ENCODE peak calls at places on chromosome 21, in seven cellular contexts. O is ovary, X is cardiac muscle cell, T is Peyer's patch, C is heart left ventricle, Q is neural progenitor cell, K is iPS DF 6.9. L is an unnamed sample. For H3K4me1, the result is how much of the 10 kb centered on the place peaks cover.

GRCh38 chr21:37870229-37870628 is 46.0 kb downstream of the KCNJ6 start:
- DNase-seq in O (no peak), X (no peak), T (no peak), C (no peak), Q (no peak), K (no peak), L (no peak)

GRCh38 chr21:33859373-33860102 is 56.1 kb downstream of the ATP5PO start:
- DNase-seq in O (no peak), X (no peak), T (no peak), C (no peak), Q (no peak), K (no peak), L (no peak)

GRCh38 chr21:29939859-29940245 is at the start of gene GRIK1:
- DNase-seq in O (no peak), X (peak), T (no peak), C (no peak), Q (peak), K (no peak), L (no peak)

GRCh38 chr21:38760017-38760761 is 45.5 kb upstream of the ETS2 start:
- DNase-seq in O (no peak), X (no peak), T (no peak), C (no peak), Q (peak), K (no peak), L (no peak)

GRCh38 chr21:20720623-20721022 is 277.6 kb upstream of the NCAM2 start:
- DNase-seq in O (no peak), X (no peak), T (no peak), C (no peak), Q (no peak), K (no peak), L (no peak)

GRCh38 chr21:42098957-42099547 is 27.9 kb downstream of the UMODL1 start:
- DNase-seq in O (no peak), X (no peak), T (no peak), C (no peak), Q (no peak), K (no peak), L (no peak)

GRCh38 chr21:42058631-42059111 is 12.4 kb upstream of the UMODL1 start:
- DNase-seq in O (no peak), X (no peak), T (peak), C (no peak), Q (no peak), K (no peak), L (no peak)

GRCh38 chr21:30839304-30839703 is 9.7 kb upstream of the KRTAP7-1 start:
- DNase-seq in O (no peak), X (peak), T (no peak), C (no peak), Q (peak), K (no peak), L (peak)

GRCh38 chr21:42542196-42542595 is 28.5 kb downstream of the SLC37A1 start:
- DNase-seq in O (no peak), X (no peak), T (peak), C (no peak), Q (no peak), K (no peak), L (no peak)

GRCh38 chr21:25850126-25850831 is 115.5 kb downstream of the GABPA start:
- DNase-seq in O (no peak), X (no peak), T (no peak), C (no peak), Q (no peak), K (no peak), L (no peak)

GRCh38 chr21:41803316-41803715 is 36.5 kb upstream of the RIPK4 start:
- DNase-seq in O (no peak), X (no peak), T (no peak), C (no peak), Q (no peak), K (no peak), L (no peak)

GRCh38 chr21:39721885-39722284 is 23.1 kb upstream of the IGSF5 start:
- DNase-seq in O (no peak), X (no peak), T (peak), C (no peak), Q (no peak), K (no peak), L (no peak)

GRCh38 chr21:42471716-42472330 is 24.2 kb downstream of the RSPH1 start:
- DNase-seq in O (no peak), X (no peak), T (no peak), C (no peak), Q (no peak), K (no peak), L (no peak)

GRCh38 chr21:21018841-21019240 is 20.6 kb downstream of the NCAM2 start:
- DNase-seq in O (no peak), X (no peak), T (no peak), C (no peak), Q (no peak), K (no peak), L (peak)

GRCh38 chr21:41425954-41426655 is at the start of gene MX1:
- DNase-seq in O (peak), X (peak), T (peak), C (peak), Q (peak), K (no peak), L (no peak)

GRCh38 chr21:28111151-28111619 is 881.5 kb downstream of the LTN1 start:
- DNase-seq in O (peak), X (peak), T (no peak), C (peak), Q (no peak), K (no peak), L (peak)

GRCh38 chr21:28752131-28752530 is 240.5 kb downstream of the LTN1 start:
- DNase-seq in O (no peak), X (no peak), T (no peak), C (no peak), Q (no peak), K (no peak), L (no peak)

GRCh38 chr21:37829043-37829442 is 87.2 kb downstream of the KCNJ6 start:
- DNase-seq in O (no peak), X (no peak), T (peak), C (no peak), Q (no peak), K (no peak), L (no peak)

GRCh38 chr21:29072873-29073221 is 601 bp downstream of the CCT8 start:
- DNase-seq in O (no peak), X (peak), T (no peak), C (no peak), Q (peak), K (no peak), L (peak)

GRCh38 chr21:21624674-21625073 is 626.5 kb downstream of the NCAM2 start:
- DNase-seq in O (no peak), X (no peak), T (no peak), C (no peak), Q (no peak), K (no peak), L (no peak)

GRCh38 chr21:26389971-26390641 is 183.0 kb downstream of the CYYR1 start:
- DNase-seq in O (no peak), X (peak), T (no peak), C (no peak), Q (no peak), K (no peak), L (no peak)

GRCh38 chr21:35028451-35028757 is 20.7 kb downstream of the RUNX1 start:
- DNase-seq in O (no peak), X (no peak), T (no peak), C (no peak), Q (no peak), K (no peak), L (no peak)
- H3K4me1 ChIP-seq in O (under half), X (under half), T (under half), C (under half), Q (under half), K (under half), L (under half)

GRCh38 chr21:32771134-32771523 is 426 bp downstream of the PAXBP1 start:
- DNase-seq in O (no peak), X (peak), T (no peak), C (peak), Q (peak), K (no peak), L (peak)

GRCh38 chr21:32772281-32773047 is 909 bp upstream of the PAXBP1 start:
- DNase-seq in O (no peak), X (peak), T (peak), C (no peak), Q (peak), K (no peak), L (no peak)

GRCh38 chr21:32770514-32771133 is 931 bp downstream of the PAXBP1 start:
- DNase-seq in O (peak), X (no peak), T (no peak), C (no peak), Q (no peak), K (no peak), L (no peak)

GRCh38 chr21:32764186-32764585 is 7.4 kb downstream of the PAXBP1 start:
- DNase-seq in O (no peak), X (no peak), T (no peak), C (no peak), Q (no peak), K (no peak), L (no peak)

GRCh38 chr21:32768530-32768929 is 3.0 kb downstream of the PAXBP1 start:
- DNase-seq in O (no peak), X (no peak), T (no peak), C (no peak), Q (no peak), K (no peak), L (no peak)
- H3K4me1 ChIP-seq in O (under half), X (under half), T (under half), C (under half), Q (under half), K (under half), L (under half)

GRCh38 chr21:45412909-45413581 is 8.1 kb downstream of the COL18A1 start:
- DNase-seq in O (peak), X (peak), T (no peak), C (peak), Q (peak), K (no peak), L (peak)
- H3K4me1 ChIP-seq in O (under half), X (half or more), T (under half), C (half or more), Q (under half), K (under half), L (under half)

DNA sequence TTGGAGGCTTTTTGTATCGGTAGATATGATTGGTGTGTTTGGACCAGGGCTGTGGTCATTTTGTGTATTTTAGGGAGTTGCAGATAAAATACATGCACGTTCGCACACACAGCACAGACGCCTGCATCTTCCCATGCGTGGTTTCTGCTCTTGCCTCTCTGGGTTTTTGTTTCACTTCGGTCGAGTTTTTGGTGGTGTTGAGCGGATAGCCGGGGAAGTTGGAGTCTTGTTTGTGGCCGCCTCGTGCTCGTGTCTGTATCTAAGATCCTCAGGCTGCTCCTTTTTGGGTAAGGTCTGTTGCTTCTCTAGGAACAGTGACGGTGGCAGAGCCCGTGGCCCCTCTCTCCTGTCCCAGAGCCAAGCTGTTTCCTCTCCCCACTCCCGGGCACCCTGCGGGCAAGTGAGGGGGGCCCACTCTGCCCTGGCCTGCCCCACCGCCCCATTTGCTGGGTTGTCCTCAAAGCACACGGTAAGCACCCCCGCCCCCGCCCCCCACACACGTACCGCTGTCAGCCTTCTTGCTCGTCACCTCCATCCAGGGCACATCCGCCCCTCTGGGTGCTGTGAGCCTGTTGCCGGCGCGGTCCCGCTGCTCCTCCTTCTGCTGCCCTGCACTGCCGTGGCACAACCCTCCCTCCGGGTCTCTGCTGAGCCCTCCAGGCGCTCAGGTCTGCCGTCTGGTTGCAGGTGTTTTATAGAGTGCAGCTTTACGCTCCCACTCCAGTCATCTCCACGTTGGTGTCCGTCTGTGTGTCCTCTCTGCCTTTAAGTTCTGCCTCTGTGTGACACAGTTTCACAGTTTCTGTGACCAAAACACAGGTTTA is 51.9 kb downstream of the AGPAT3 start:
- DNase-seq in O (peak), X (no peak), T (peak), C (peak), Q (no peak), K (no peak), L (peak)
- H3K4me1 ChIP-seq in O (under half), X (under half), T (under half), C (half or more), Q (under half), K (under half), L (under half)

GRCh38 chr21:14866859-14867560 is 197.8 kb downstream of the NRIP1 start:
- DNase-seq in O (no peak), X (no peak), T (no peak), C (no peak), Q (no peak), K (no peak), L (no peak)

GRCh38 chr21:14869984-14870840 is 194.6 kb downstream of the NRIP1 start:
- DNase-seq in O (no peak), X (no peak), T (no peak), C (no peak), Q (no peak), K (no peak), L (no peak)

GRCh38 chr21:14862794-14863720 is 201.7 kb downstream of the NRIP1 start:
- DNase-seq in O (no peak), X (peak), T (no peak), C (no peak), Q (peak), K (no peak), L (peak)

GRCh38 chr21:14863745-14864210 is 201.0 kb downstream of the NRIP1 start:
- DNase-seq in O (no peak), X (no peak), T (no peak), C (no peak), Q (no peak), K (no peak), L (no peak)

DNA sequence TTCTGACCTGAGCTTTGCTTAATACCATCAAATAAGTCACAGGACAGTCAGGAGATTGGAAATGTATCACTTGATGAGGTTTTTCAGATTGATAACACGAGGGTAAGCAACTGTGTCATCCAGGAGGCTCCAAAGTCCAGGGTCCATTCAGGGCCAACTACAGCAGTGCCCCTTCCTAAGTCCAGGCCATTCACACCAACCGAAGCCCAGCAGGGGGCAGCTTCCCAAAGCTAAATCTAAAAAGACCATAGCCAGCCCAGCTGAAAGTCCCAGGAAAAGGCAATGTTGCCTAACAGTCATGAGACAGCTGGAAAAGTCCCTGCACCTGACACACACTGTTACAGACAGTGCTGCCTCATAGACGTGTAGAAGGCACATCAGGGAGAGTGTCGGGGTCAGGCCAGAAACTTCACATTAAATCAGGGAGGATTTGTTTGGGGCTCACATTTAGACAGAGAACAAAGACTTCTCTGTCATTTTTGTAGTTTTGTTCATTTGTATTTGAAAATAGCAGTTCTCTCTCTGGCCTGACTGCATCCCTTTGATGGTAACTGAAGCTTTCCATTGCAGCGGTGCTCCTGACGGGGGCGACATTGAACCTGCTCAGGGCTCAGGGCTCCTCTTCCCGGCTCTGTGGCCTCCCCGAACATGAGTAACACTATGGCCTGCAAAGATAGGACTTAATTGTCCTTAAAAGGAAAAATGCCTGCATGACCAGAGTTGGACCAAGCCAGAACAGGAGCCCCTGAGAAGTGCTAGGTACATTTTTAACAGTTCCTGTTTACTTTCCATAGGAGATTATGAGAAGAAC is 200.4 kb downstream of the NRIP1 start:
- DNase-seq in O (peak), X (peak), T (peak), C (peak), Q (peak), K (peak), L (peak)
- H3K4me1 ChIP-seq in O (under half), X (under half), T (under half), C (under half), Q (under half), K (under half), L (under half)

DNA sequence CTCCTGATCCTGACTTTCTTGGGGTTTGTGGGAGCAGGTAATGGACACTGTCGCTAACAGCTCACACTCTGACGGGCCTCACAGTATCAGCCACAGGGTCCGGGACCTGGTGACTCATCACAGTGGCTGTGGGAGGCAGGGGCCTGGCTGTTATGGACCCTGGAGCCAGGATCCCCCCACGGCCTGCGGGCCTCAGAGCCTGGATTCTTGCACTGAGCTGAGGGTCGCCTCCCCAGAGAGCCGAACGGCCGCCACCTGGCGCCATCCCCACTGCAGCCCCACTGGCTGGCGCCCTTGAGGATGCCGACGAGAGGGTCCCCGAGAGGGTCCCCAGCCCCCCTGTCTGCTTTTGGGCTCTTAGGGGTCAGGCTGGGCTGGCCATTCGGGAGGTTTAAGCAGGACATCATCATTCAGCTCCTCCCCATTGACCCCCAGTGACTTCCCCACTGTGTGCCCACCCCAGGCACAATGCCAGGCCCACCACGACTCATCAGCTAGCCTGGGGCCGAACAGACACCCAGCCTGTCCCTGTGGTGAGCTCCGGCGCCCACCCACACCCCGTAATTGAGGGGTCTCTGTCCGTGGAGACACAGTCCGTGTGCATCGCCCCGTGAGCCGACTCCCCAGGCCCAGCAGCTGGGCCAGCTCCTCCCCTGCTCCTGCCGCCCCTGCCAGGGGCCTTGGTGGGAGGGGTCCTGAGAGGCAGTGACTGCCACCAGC is 30.8 kb upstream of the TRAPPC10 start:
- DNase-seq in O (no peak), X (no peak), T (no peak), C (no peak), Q (no peak), K (no peak), L (no peak)
- H3K4me1 ChIP-seq in O (under half), X (under half), T (under half), C (under half), Q (under half), K (under half), L (under half)

GRCh38 chr21:35942211-35943144 is 117.8 kb downstream of the SETD4 start:
- DNase-seq in O (no peak), X (no peak), T (no peak), C (no peak), Q (no peak), K (no peak), L (no peak)
- H3K4me1 ChIP-seq in O (under half), X (under half), T (under half), C (under half), Q (under half), K (under half), L (under half)